ENCODE peak calls at places on chromosome 15, in eight cellular contexts. Z, B, W, F, Y, N, D and U are unnamed samples.

GRCh38 chr15:60917469-60918130 is 311.5 kb downstream of the RORA start:
- DNase-seq in Z (no peak), B (no peak), W (no peak), F (no peak), Y (no peak), N (no peak), D (no peak), U (no peak)

GRCh38 chr15:90780916-90781315 is 63.8 kb downstream of the BLM start:
- DNase-seq in Z (no peak), B (no peak), W (no peak), F (no peak), Y (no peak), N (no peak), D (no peak), U (no peak)

GRCh38 chr15:41660235-41661077 is at the start of gene MGA:
- DNase-seq in Z (peak), B (peak), W (peak), F (peak), Y (peak), N (no peak), D (peak), U (peak)

GRCh38 chr15:57892181-57892580 is 173.3 kb downstream of the ALDH1A2 start:
- DNase-seq in Z (no peak), B (no peak), W (no peak), F (no peak), Y (no peak), N (no peak), D (no peak), U (no peak)

GRCh38 chr15:82930466-82930865 is 22.1 kb downstream of the HOMER2 start:
- DNase-seq in Z (no peak), B (no peak), W (no peak), F (no peak), Y (no peak), N (no peak), D (no peak), U (no peak)

GRCh38 chr15:45454825-45455224 is 67.7 kb downstream of the SLC30A4 start:
- DNase-seq in Z (no peak), B (peak), W (no peak), F (peak), Y (no peak), N (peak), D (peak), U (peak)

GRCh38 chr15:94387854-94388441 is 156.6 kb downstream of the MCTP2 start:
- DNase-seq in Z (no peak), B (no peak), W (no peak), F (peak), Y (no peak), N (peak), D (no peak), U (no peak)

GRCh38 chr15:78264304-78265136 is at the start of gene DNAJA4:
- DNase-seq in Z (no peak), B (peak), W (peak), F (peak), Y (peak), N (no peak), D (peak), U (peak)

GRCh38 chr15:31365032-31365654 is 38.5 kb downstream of the KLF13 start:
- DNase-seq in Z (no peak), B (no peak), W (no peak), F (no peak), Y (no peak), N (no peak), D (no peak), U (no peak)

GRCh38 chr15:77550275-77551251 is 82.1 kb downstream of the LINGO1 start:
- DNase-seq in Z (no peak), B (no peak), W (no peak), F (no peak), Y (no peak), N (no peak), D (no peak), U (no peak)